ENCODE peak calls at places on chromosomes 2 and 18, in five cellular contexts. H is right atrium auricular region, F is A549, O is GM23338, P is pancreas. T is an unnamed sample.

GRCh38 chr2:24929230-24929629 is 9.2 kb upstream of the ADCY3 start:
- DNase-seq in H (no peak), F (no peak), O (peak; percentile 44), P (no peak), T (no peak)

GRCh38 chr2:69997296-69998184 is 36.1 kb upstream of the ASPRV1 start:
- DNase-seq in H (no peak), F (peak; percentile 70), O (peak; percentile 19), P (no peak), T (no peak)

GRCh38 chr2:102872388-102872787 is 110.6 kb downstream of the TMEM182 start:
- DNase-seq in H (no peak), F (no peak), O (peak; percentile 5), P (no peak), T (no peak)

GRCh38 chr2:26711457-26712155 is 19.1 kb downstream of the KCNK3 start:
- DNase-seq in H (no peak), F (no peak), O (no peak), P (no peak), T (no peak)

GRCh38 chr2:20675701-20676352 is 8.9 kb downstream of the GDF7 start:
- DNase-seq in H (no peak), F (no peak), O (peak; percentile 50), P (no peak), T (no peak)

GRCh38 chr2:106068415-106068814 is 125.7 kb downstream of the UXS1 start:
- DNase-seq in H (no peak), F (no peak), O (no peak), P (no peak), T (no peak)

GRCh38 chr2:14633451-14634211 is 1.1 kb downstream of the LRATD1 start:
- DNase-seq in H (no peak), F (no peak), O (peak; percentile 11), P (peak; percentile 35), T (peak; percentile 60)

GRCh38 chr2:235845245-235845644 is 322.9 kb downstream of the GBX2 start:
- DNase-seq in H (no peak), F (no peak), O (no peak), P (no peak), T (no peak)

GRCh38 chr2:232522014-232522854 is 2.0 kb downstream of the PRSS56 start:
- DNase-seq in H (no peak), F (peak; percentile 60), O (peak; percentile 66), P (no peak), T (peak; percentile 79)

GRCh38 chr18:69727912-69728572 is 219.6 kb downstream of the CD226 start:
- DNase-seq in H (no peak), F (no peak), O (peak; percentile 10), P (no peak), T (no peak)

GRCh38 chr2:177478029-177478428 is 85.5 kb downstream of the AGPS start:
- DNase-seq in H (no peak), F (no peak), O (no peak), P (no peak), T (no peak)

GRCh38 chr2:217662984-217663602 is 339.7 kb downstream of the TNS1 start:
- DNase-seq in H (no peak), F (no peak), O (no peak), P (no peak), T (no peak)

GRCh38 chr2:97664636-97664970 is 759 bp upstream of the ACTR1B start:
- DNase-seq in H (no peak), F (no peak), O (peak; percentile 69), P (no peak), T (no peak)

GRCh38 chr2:27231921-27232320 is 14.8 kb downstream of the CAD start:
- DNase-seq in H (no peak), F (no peak), O (no peak), P (no peak), T (no peak)

GRCh38 chr18:54734059-54734458 is 94.2 kb upstream of the RAB27B start:
- DNase-seq in H (no peak), F (peak; percentile 21), O (no peak), P (no peak), T (no peak)

GRCh38 chr2:176110975-176111663 is 4.0 kb downstream of the HOXD11 start:
- DNase-seq in H (no peak), F (peak; percentile 68), O (peak; percentile 94), P (no peak), T (no peak)

GRCh38 chr18:45059695-45060094 is 379.0 kb downstream of the SETBP1 start:
- DNase-seq in H (no peak), F (peak; percentile 1), O (no peak), P (no peak), T (no peak)

GRCh38 chr2:239930871-239931771 is 94.0 kb downstream of the NDUFA10 start:
- DNase-seq in H (peak; percentile 42), F (no peak), O (no peak), P (no peak), T (peak; percentile 60)

GRCh38 chr18:48228301-48228715 is 180.9 kb downstream of the ZBTB7C start:
- DNase-seq in H (peak; percentile 85), F (no peak), O (no peak), P (no peak), T (peak; percentile 74)

GRCh38 chr18:52945552-52945951 is 605.6 kb downstream of the DCC start:
- DNase-seq in H (no peak), F (no peak), O (no peak), P (no peak), T (no peak)

GRCh38 chr2:98601532-98602132 is 6.7 kb downstream of the COA5 start:
- DNase-seq in H (no peak), F (peak; percentile 52), O (peak; percentile 72), P (no peak), T (no peak)

GRCh38 chr2:12004713-12005112 is 258.3 kb downstream of the LPIN1 start:
- DNase-seq in H (no peak), F (no peak), O (no peak), P (no peak), T (no peak)

GRCh38 chr2:141329949-141330348 is 800.9 kb downstream of the LRP1B start:
- DNase-seq in H (no peak), F (no peak), O (no peak), P (no peak), T (no peak)

GRCh38 chr2:96694279-96694678 is 45.6 kb downstream of the LMAN2L start:
- DNase-seq in H (no peak), F (no peak), O (no peak), P (no peak), T (peak; percentile 33)

GRCh38 chr2:232576995-232577394 is 26.5 kb downstream of the EIF4E2 start:
- DNase-seq in H (no peak), F (no peak), O (no peak), P (no peak), T (no peak)

GRCh38 chr2:42568431-42569115 is at the start of gene MTA3:
- DNase-seq in H (no peak), F (peak; percentile 48), O (peak; percentile 77), P (peak; percentile 75), T (peak; percentile 86)

GRCh38 chr2:152542995-152543481 is 174.2 kb downstream of the PRPF40A start:
- DNase-seq in H (no peak), F (peak; percentile 15), O (peak; percentile 54), P (no peak), T (no peak)

GRCh38 chr2:168278424-168278888 is 31.1 kb upstream of the STK39 start:
- DNase-seq in H (no peak), F (no peak), O (no peak), P (no peak), T (no peak)

GRCh38 chr18:52422985-52423601 is 83.1 kb downstream of the DCC start:
- DNase-seq in H (no peak), F (no peak), O (peak; percentile 27), P (no peak), T (no peak)

GRCh38 chr2:222677981-222678380 is 6.5 kb downstream of the MOGAT1 start:
- DNase-seq in H (no peak), F (no peak), O (peak; percentile 14), P (no peak), T (no peak)
- TF ChIP-seq CTCF in H (no peak), F (no peak), O (peak; percentile 28), P (no peak), T (no peak)

DNA sequence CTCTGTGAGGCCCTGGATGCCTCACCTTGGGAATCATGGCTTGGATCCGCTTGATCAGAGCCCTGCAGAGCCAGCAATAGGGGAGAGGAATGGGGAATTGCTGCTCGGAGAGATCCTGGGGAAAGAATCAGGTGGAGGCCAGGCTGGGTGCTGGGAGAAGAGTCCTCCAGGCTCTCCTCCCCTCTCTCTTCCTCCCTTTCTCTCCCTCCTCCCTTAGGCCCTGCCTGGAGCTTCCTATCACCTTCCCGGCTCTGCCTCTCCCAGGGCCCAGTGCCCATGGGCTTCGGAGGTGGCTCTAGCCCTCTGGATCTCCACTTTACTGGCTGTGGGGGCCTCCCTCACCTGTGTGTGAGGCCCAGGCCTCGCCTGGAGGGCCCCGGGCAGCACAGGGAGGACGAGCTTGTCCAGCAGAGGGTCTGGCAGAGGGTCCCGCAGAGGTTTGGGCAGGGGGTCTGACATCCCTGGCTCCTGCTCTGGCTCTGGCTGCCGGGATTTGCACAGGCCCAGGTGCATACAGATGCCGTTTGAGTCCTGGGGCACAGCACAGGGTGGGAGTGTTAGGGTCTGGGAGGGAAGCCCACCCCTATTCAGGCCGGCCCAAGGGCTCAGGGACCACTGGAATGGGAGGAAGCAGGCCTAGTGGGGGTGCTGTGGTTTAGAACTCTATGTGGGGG is 2.6 kb downstream of the SFTPB start:
- DNase-seq in H (no peak), F (no peak), O (no peak), P (no peak), T (no peak)
- H3K27ac ChIP-seq in H (no peak overlapping the region), F (peak overlapping the region; percentile 13), O (no peak overlapping the region), P (no peak overlapping the region), T (peak overlapping the region; percentile 92)

DNA sequence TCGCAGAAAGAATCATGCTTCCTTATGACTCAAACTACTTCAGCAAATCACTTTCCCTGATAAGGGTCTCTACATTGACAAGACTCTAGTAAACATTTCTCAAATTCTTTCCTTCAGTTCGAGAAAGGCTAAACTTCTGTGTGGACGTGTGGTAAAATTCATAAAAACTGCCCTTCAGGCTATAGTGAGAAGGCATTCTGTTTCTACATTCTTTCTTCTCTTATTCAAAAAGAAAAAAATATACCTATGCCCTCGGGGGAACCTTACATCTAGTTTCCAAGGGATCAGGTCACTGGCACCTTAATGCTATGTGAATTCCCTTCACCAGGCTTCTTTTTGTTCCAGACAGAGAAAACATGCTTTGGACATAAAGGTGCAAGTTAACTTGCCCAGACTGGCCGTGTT is 4.9 kb downstream of the VIT start:
- DNase-seq in H (no peak), F (no peak), O (peak; percentile 69), P (no peak), T (no peak)
- TF ChIP-seq CTCF in H (no peak), F (no peak), O (peak; percentile 50), P (no peak), T (no peak)

DNA sequence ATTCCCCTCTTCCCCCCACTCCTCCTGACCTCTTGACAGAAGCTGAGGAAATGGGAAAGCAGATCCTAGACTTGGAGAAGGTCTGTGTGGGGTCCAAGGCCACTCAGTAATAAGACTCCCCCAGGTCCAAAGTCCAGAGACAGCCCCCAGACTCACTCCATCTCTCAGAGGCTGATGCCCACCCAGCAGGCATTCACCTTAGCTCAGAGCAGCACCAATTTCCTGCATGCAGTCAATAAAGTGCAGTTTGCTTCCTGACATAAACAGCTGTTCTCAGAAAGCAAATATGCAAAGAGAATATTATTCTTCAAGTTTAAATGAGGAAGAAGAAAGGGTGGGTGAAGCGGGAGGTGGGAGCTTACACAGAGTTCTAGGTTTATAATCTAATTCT is 84.1 kb upstream of the RTN4 start:
- DNase-seq in H (no peak), F (no peak), O (no peak), P (no peak), T (no peak)
- H3K27ac ChIP-seq in H (peak overlapping the region; percentile 49), F (no peak overlapping the region), O (peak overlapping the region; percentile 81), P (no peak overlapping the region), T (peak overlapping the region; percentile 85)

GRCh38 chr2:67650292-67651133 is 253.4 kb downstream of the ETAA1 start:
- DNase-seq in H (peak; percentile 94), F (peak; percentile 49), O (peak; percentile 90), P (peak; percentile 71), T (peak; percentile 79)
- TF ChIP-seq CTCF in H (peak; percentile 83), F (peak; percentile 77), O (peak; percentile 82), P (peak; percentile 41), T (peak; percentile 62)